ENCODE peak calls at places on chromosomes 11 and 22, in five cellular contexts. One of them, this sample, is unnamed. For H3K36me3, the result is how much of the 10 kb centered on the place peaks cover.

GRCh38 chr11:67437082-67437821 is at the start of gene PTPRCAP:
- DNase-seq in fibroblast of lung: no peak
- DNase-seq in left ventricle myocardium inferior: no peak
- DNase-seq in OCI-LY7: peak
- DNase-seq in breast epithelium: no peak
- DNase-seq in this sample: no peak

GRCh38 chr11:6737872-6738466 is 33.8 kb downstream of the OR2AG2 start:
- DNase-seq in fibroblast of lung: peak
- DNase-seq in left ventricle myocardium inferior: no peak
- DNase-seq in OCI-LY7: peak
- DNase-seq in breast epithelium: no peak
- DNase-seq in this sample: no peak

GRCh38 chr22:35883028-35883620 is 145.5 kb downstream of the RBFOX2 start:
- DNase-seq in fibroblast of lung: peak
- DNase-seq in left ventricle myocardium inferior: no peak
- DNase-seq in OCI-LY7: peak
- DNase-seq in breast epithelium: no peak
- DNase-seq in this sample: no peak

GRCh38 chr22:46652081-46652929 is 32.1 kb downstream of the GRAMD4 start:
- DNase-seq in fibroblast of lung: peak
- DNase-seq in left ventricle myocardium inferior: peak
- DNase-seq in OCI-LY7: no peak
- DNase-seq in breast epithelium: no peak
- DNase-seq in this sample: no peak

GRCh38 chr11:113998574-113998973 is 23.7 kb downstream of the HTR3A start:
- DNase-seq in fibroblast of lung: no peak
- DNase-seq in left ventricle myocardium inferior: no peak
- DNase-seq in OCI-LY7: no peak
- DNase-seq in breast epithelium: no peak
- DNase-seq in this sample: no peak

GRCh38 chr22:36775589-36775965 is 342 bp downstream of the IFT27 start:
- DNase-seq in fibroblast of lung: peak
- DNase-seq in left ventricle myocardium inferior: peak
- DNase-seq in OCI-LY7: peak
- DNase-seq in breast epithelium: peak
- DNase-seq in this sample: no peak

GRCh38 chr11:91947215-91947614 is 277.4 kb upstream of the FAT3 start:
- DNase-seq in fibroblast of lung: peak
- DNase-seq in left ventricle myocardium inferior: no peak
- DNase-seq in OCI-LY7: no peak
- DNase-seq in breast epithelium: no peak
- DNase-seq in this sample: no peak

GRCh38 chr11:27150098-27150497 is 109.5 kb downstream of the BBOX1 start:
- DNase-seq in fibroblast of lung: no peak
- DNase-seq in left ventricle myocardium inferior: no peak
- DNase-seq in OCI-LY7: no peak
- DNase-seq in breast epithelium: no peak
- DNase-seq in this sample: no peak

GRCh38 chr11:5345831-5346230 is 2.5 kb upstream of the OR51B5 start:
- DNase-seq in fibroblast of lung: peak
- DNase-seq in left ventricle myocardium inferior: no peak
- DNase-seq in OCI-LY7: no peak
- DNase-seq in breast epithelium: no peak
- DNase-seq in this sample: no peak

GRCh38 chr11:79441159-79441875 is 487 bp upstream of the TENM4 start:
- DNase-seq in fibroblast of lung: peak
- DNase-seq in left ventricle myocardium inferior: no peak
- DNase-seq in OCI-LY7: no peak
- DNase-seq in breast epithelium: no peak
- DNase-seq in this sample: no peak

GRCh38 chr22:38868286-38868721 is 3.7 kb downstream of the CBX6 start:
- DNase-seq in fibroblast of lung: no peak
- DNase-seq in left ventricle myocardium inferior: no peak
- DNase-seq in OCI-LY7: no peak
- DNase-seq in breast epithelium: no peak
- DNase-seq in this sample: no peak

GRCh38 chr11:117724104-117724503 is 72.9 kb downstream of the DSCAML1 start:
- DNase-seq in fibroblast of lung: no peak
- DNase-seq in left ventricle myocardium inferior: no peak
- DNase-seq in OCI-LY7: no peak
- DNase-seq in breast epithelium: no peak
- DNase-seq in this sample: no peak

GRCh38 chr11:28303477-28304191 is 195.4 kb downstream of the METTL15 start:
- DNase-seq in fibroblast of lung: peak
- DNase-seq in left ventricle myocardium inferior: no peak
- DNase-seq in OCI-LY7: no peak
- DNase-seq in breast epithelium: no peak
- DNase-seq in this sample: no peak

GRCh38 chr22:50305658-50306566 is 1.5 kb downstream of the PLXNB2 start:
- DNase-seq in fibroblast of lung: peak
- DNase-seq in left ventricle myocardium inferior: peak
- DNase-seq in OCI-LY7: no peak
- DNase-seq in breast epithelium: peak
- DNase-seq in this sample: no peak

GRCh38 chr11:71200761-71201160 is 51.6 kb downstream of the SHANK2 start:
- DNase-seq in fibroblast of lung: no peak
- DNase-seq in left ventricle myocardium inferior: no peak
- DNase-seq in OCI-LY7: peak
- DNase-seq in breast epithelium: no peak
- DNase-seq in this sample: no peak

GRCh38 chr11:125348704-125349635 is 147.1 kb downstream of the FEZ1 start:
- DNase-seq in fibroblast of lung: peak
- DNase-seq in left ventricle myocardium inferior: peak
- DNase-seq in OCI-LY7: peak
- DNase-seq in breast epithelium: no peak
- DNase-seq in this sample: no peak

GRCh38 chr11:14380947-14381555 is 22.1 kb upstream of the RRAS2 start:
- DNase-seq in fibroblast of lung: peak
- DNase-seq in left ventricle myocardium inferior: peak
- DNase-seq in OCI-LY7: no peak
- DNase-seq in breast epithelium: peak
- DNase-seq in this sample: no peak

GRCh38 chr22:19419086-19419463 is 12.5 kb downstream of the HIRA start:
- DNase-seq in fibroblast of lung: no peak
- DNase-seq in left ventricle myocardium inferior: no peak
- DNase-seq in OCI-LY7: peak
- DNase-seq in breast epithelium: no peak
- DNase-seq in this sample: no peak

GRCh38 chr11:44536779-44537516 is 28.5 kb upstream of the CD82 start:
- DNase-seq in fibroblast of lung: no peak
- DNase-seq in left ventricle myocardium inferior: no peak
- DNase-seq in OCI-LY7: no peak
- DNase-seq in breast epithelium: no peak
- DNase-seq in this sample: no peak

GRCh38 chr22:17120281-17120680 is 879 bp downstream of the TMEM121B start:
- DNase-seq in fibroblast of lung: peak
- DNase-seq in left ventricle myocardium inferior: peak
- DNase-seq in OCI-LY7: no peak
- DNase-seq in breast epithelium: no peak
- DNase-seq in this sample: no peak

GRCh38 chr11:16512842-16513241 is 156.5 kb upstream of the SOX6 start:
- DNase-seq in fibroblast of lung: no peak
- DNase-seq in left ventricle myocardium inferior: no peak
- DNase-seq in OCI-LY7: no peak
- DNase-seq in breast epithelium: no peak
- DNase-seq in this sample: no peak

GRCh38 chr11:134362192-134362901 is 30.6 kb downstream of the GLB1L2 start:
- DNase-seq in fibroblast of lung: no peak
- DNase-seq in left ventricle myocardium inferior: no peak
- DNase-seq in OCI-LY7: no peak
- DNase-seq in breast epithelium: no peak
- DNase-seq in this sample: no peak

GRCh38 chr11:126992804-126993111 is 7.8 kb downstream of the KIRREL3 start:
- DNase-seq in fibroblast of lung: peak
- DNase-seq in left ventricle myocardium inferior: no peak
- DNase-seq in OCI-LY7: no peak
- DNase-seq in breast epithelium: no peak
- DNase-seq in this sample: no peak

GRCh38 chr11:70528794-70529580 is 130.7 kb downstream of the CTTN start:
- DNase-seq in fibroblast of lung: no peak
- DNase-seq in left ventricle myocardium inferior: no peak
- DNase-seq in OCI-LY7: no peak
- DNase-seq in breast epithelium: no peak
- DNase-seq in this sample: no peak

GRCh38 chr11:134139873-134140331 is 71.0 kb downstream of the JAM3 start:
- DNase-seq in fibroblast of lung: peak
- DNase-seq in left ventricle myocardium inferior: no peak
- DNase-seq in OCI-LY7: peak
- DNase-seq in breast epithelium: peak
- DNase-seq in this sample: no peak

GRCh38 chr11:96365493-96365892 is 22.5 kb upstream of the MAML2 start:
- DNase-seq in fibroblast of lung: no peak
- DNase-seq in left ventricle myocardium inferior: no peak
- DNase-seq in OCI-LY7: no peak
- DNase-seq in breast epithelium: no peak
- DNase-seq in this sample: no peak

GRCh38 chr11:45856044-45856468 is 8.8 kb downstream of the CRY2 start:
- DNase-seq in fibroblast of lung: peak
- DNase-seq in left ventricle myocardium inferior: no peak
- DNase-seq in OCI-LY7: no peak
- DNase-seq in breast epithelium: no peak
- DNase-seq in this sample: no peak

GRCh38 chr11:84249344-84250135 is 963.4 kb upstream of the CCDC90B start:
- DNase-seq in fibroblast of lung: peak
- DNase-seq in left ventricle myocardium inferior: no peak
- DNase-seq in OCI-LY7: no peak
- DNase-seq in breast epithelium: no peak
- DNase-seq in this sample: no peak

DNA sequence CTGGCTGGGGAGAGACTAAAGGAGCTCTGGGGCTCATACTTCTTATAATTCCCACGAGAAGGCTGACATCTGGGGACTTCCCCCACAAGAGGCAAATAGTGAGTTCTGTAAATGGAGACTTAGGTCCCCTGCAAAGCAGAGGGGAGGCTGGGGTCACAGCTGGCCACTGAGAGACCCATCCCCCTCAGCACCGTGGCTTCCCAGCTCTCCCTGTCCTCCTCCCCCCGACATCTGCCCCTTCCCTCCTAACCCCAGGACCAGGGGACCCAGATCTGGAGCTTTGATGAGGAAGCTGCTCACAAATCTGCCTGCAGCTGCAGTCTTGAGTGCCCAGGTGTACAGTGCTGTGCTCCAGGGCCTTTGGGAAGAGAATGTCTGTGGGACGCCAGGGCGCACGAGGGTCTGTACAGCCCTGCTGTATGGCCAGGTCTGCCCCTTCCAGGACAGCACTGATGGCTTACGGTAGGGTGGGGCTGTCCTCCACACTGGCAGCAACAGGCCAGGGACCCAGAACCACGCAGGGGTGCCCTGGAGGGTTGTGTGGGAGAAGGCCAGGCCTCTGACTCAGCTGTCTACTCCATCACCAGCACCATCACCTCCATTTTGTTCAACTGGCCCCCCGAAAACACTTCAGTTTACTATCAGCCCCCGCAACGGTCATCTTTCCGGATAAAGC is 1.1 kb downstream of the RGL4 start:
- DNase-seq in fibroblast of lung: no peak
- DNase-seq in left ventricle myocardium inferior: no peak
- DNase-seq in OCI-LY7: no peak
- DNase-seq in breast epithelium: no peak
- DNase-seq in this sample: no peak
- H3K36me3 ChIP-seq in fibroblast of lung: under half
- H3K36me3 ChIP-seq in left ventricle myocardium inferior: under half
- H3K36me3 ChIP-seq in OCI-LY7: under half
- H3K36me3 ChIP-seq in breast epithelium: under half
- H3K36me3 ChIP-seq in this sample: under half

DNA sequence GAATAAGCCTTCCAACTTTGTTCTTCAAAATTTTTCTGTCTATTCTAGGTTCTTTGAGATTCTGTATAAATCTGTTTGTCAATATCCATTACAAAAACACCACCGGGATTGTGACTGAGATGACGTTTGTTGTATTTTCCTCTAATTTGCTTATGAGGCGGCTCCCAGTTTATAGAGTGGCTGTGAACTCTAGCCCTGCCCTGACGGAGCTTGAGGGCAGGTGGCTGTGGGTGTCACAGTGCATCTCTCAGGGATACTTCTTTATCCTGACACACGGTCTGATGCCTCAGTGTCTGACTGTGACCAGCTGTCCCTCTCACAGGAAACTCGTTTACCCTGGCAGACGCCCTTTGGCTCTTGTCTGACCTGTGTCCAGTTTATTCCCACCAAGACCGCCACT is 53.7 kb upstream of the ATXN10 start:
- DNase-seq in fibroblast of lung: no peak
- DNase-seq in left ventricle myocardium inferior: no peak
- DNase-seq in OCI-LY7: no peak
- DNase-seq in breast epithelium: no peak
- DNase-seq in this sample: no peak
- H3K36me3 ChIP-seq in fibroblast of lung: under half
- H3K36me3 ChIP-seq in left ventricle myocardium inferior: under half
- H3K36me3 ChIP-seq in OCI-LY7: under half
- H3K36me3 ChIP-seq in breast epithelium: under half
- H3K36me3 ChIP-seq in this sample: under half

DNA sequence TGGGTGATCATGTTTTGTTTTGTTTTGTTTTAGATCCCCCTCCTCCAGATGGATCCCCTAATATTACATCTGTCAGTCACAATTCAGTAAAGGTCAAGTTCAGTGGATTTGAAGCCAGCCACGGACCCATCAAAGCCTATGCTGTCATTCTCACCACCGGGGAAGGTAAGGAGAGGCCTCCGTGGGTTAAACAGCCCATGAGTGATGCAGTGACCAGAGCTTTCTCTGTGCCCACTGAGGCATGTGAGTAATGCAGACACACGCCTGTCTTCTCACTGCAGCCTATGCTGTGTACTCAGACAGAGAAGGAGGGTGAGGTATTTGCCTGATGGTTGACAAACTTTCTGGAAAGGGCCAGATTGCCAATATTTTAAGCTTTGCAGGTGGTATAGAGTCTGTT is 73.7 kb upstream of the OR4B1 start:
- DNase-seq in fibroblast of lung: no peak
- DNase-seq in left ventricle myocardium inferior: no peak
- DNase-seq in OCI-LY7: no peak
- DNase-seq in breast epithelium: no peak
- DNase-seq in this sample: no peak
- H3K36me3 ChIP-seq in fibroblast of lung: under half
- H3K36me3 ChIP-seq in left ventricle myocardium inferior: under half
- H3K36me3 ChIP-seq in OCI-LY7: half or more
- H3K36me3 ChIP-seq in breast epithelium: under half
- H3K36me3 ChIP-seq in this sample: under half

DNA sequence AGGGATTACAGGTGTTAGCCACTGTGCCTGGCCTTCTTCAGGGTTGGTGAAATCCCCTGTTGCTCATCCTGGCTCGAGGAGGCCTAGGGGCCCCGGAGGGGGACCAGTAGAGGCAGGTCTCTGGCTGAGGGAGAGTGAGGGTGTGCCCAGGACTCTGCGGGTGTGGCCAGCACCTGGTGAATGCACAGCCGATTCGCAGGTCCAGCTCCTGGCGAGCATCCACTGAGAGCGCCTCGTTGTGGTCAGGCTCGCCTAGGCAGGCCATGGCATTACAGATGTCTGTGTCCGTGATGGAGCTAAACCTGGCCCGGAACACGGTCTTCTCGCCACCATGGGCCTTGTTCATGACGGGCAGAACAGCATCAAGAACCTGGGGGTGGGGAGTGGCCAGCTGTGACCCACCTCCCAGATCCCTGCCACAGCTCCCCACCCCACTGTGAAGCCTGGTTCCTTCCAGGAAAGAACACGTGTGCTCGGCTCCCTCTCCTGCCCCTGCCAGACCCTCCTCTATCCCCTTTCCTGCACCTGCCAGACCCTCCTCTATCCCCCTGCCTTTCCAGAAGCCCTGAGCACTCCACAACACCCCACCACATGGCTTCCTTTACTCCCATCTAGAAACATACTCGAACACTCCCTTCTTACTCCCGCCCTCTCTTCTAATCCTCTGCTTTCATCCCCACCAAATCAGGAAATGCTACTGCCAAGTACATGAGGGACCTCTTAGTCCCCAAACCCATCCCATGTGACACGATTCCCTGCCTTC is 12.4 kb downstream of the TOP3B start:
- DNase-seq in fibroblast of lung: no peak
- DNase-seq in left ventricle myocardium inferior: no peak
- DNase-seq in OCI-LY7: no peak
- DNase-seq in breast epithelium: no peak
- DNase-seq in this sample: no peak
- H3K36me3 ChIP-seq in fibroblast of lung: under half
- H3K36me3 ChIP-seq in left ventricle myocardium inferior: half or more
- H3K36me3 ChIP-seq in OCI-LY7: half or more
- H3K36me3 ChIP-seq in breast epithelium: under half
- H3K36me3 ChIP-seq in this sample: half or more